ENCODE peak calls at places on chromosomes 7 and 10, in ten cellular contexts. Y is neural progenitor cell, Q is tibial nerve, S is upper lobe of right lung, T is heart right ventricle, E is pancreas, L is IMR-90, V is colonic mucosa, P is heart left ventricle, C is HepG2. F is an unnamed sample. For H3K9me3 and H3K4me1, the result is how much of the 10 kb centered on the place peaks cover.

GRCh38 chr7:139825666-139826290 is 3.3 kb upstream of the TBXAS1 start:
- DNase-seq in Q (no peak), C (no peak), T (no peak), P (no peak), Y (no peak), L (peak), V (no peak), S (no peak), E (no peak), F (no peak)

GRCh38 chr10:79059859-79060379 is 8.8 kb upstream of the ZMIZ1 start:
- DNase-seq in S (peak), E (peak), P (no peak), Y (no peak), C (peak), L (no peak), T (no peak), Q (no peak), V (peak), F (peak)

GRCh38 chr7:99665312-99665759 is 14.5 kb downstream of the CYP3A5 start:
- DNase-seq in P (no peak), Y (no peak), C (no peak), Q (no peak), S (no peak), E (no peak), T (no peak), L (no peak), V (no peak), F (no peak)

GRCh38 chr10:67127441-67127840 is 201.6 kb downstream of the LRRTM3 start:
- DNase-seq in P (no peak), L (no peak), E (no peak), V (no peak), Y (no peak), T (no peak), Q (no peak), C (no peak), S (no peak), F (no peak)

GRCh38 chr10:47156873-47157272 is 143.1 kb upstream of the GDF10 start:
- DNase-seq in T (no peak), L (no peak), E (no peak), P (no peak), S (no peak), Q (no peak), C (no peak), Y (no peak), V (no peak), F (no peak)

GRCh38 chr7:139811106-139811505 is 18.0 kb upstream of the TBXAS1 start:
- DNase-seq in P (no peak), Q (no peak), Y (no peak), L (peak), S (no peak), E (no peak), C (no peak), T (no peak), V (no peak), F (no peak)

GRCh38 chr10:101028446-101029244 is 2.3 kb downstream of the PDZD7 start:
- DNase-seq in C (no peak), Y (no peak), S (no peak), P (no peak), Q (no peak), T (no peak), E (no peak), V (no peak), L (no peak), F (no peak)

GRCh38 chr10:117000580-117000979 is 4.4 kb downstream of the SHTN1 start:
- DNase-seq in S (no peak), L (no peak), V (no peak), Q (no peak), P (no peak), E (no peak), T (no peak), Y (no peak), C (no peak), F (no peak)

GRCh38 chr10:73910401-73910763 is 550 bp upstream of the PLAU start:
- DNase-seq in P (no peak), L (peak), Y (peak), T (no peak), V (peak), E (no peak), C (peak), Q (no peak), S (no peak), F (no peak)

GRCh38 chr7:65554-65953 is 126.8 kb upstream of the FAM20C start:
- DNase-seq in Y (no peak), E (no peak), L (peak), C (no peak), V (no peak), T (no peak), Q (no peak), P (no peak), S (peak), F (no peak)

GRCh38 chr7:42292991-42293521 is 56.0 kb upstream of the GLI3 start:
- DNase-seq in S (peak), C (no peak), V (no peak), Y (no peak), Q (no peak), P (no peak), T (no peak), L (no peak), E (no peak), F (no peak)

GRCh38 chr7:24715661-24716479 is 41.4 kb downstream of the GSDME start:
- DNase-seq in E (no peak), Q (no peak), L (peak), P (no peak), C (peak), Y (peak), T (no peak), S (no peak), V (no peak), F (no peak)

GRCh38 chr7:20236043-20236442 is 18.9 kb upstream of the MACC1 start:
- DNase-seq in S (no peak), P (no peak), T (no peak), E (no peak), L (no peak), Y (no peak), Q (no peak), V (no peak), C (no peak), F (no peak)

GRCh38 chr7:141698247-141699015 is 3.5 kb downstream of the DENND11 start:
- DNase-seq in E (no peak), Y (no peak), Q (no peak), T (no peak), V (no peak), C (no peak), L (no peak), P (no peak), S (no peak), F (no peak)

GRCh38 chr10:114486938-114487814 is 82.9 kb upstream of the AFAP1L2 start:
- DNase-seq in L (peak), E (no peak), Y (no peak), V (no peak), Q (no peak), P (no peak), C (peak), S (no peak), T (no peak), F (no peak)

GRCh38 chr7:148794476-148794875 is 89.6 kb downstream of the EZH2 start:
- DNase-seq in P (no peak), S (no peak), L (no peak), C (no peak), T (no peak), V (no peak), E (no peak), Y (no peak), Q (no peak), F (no peak)

GRCh38 chr10:122248356-122249302 is 22.5 kb upstream of the BTBD16 start:
- DNase-seq in E (no peak), Q (no peak), L (no peak), S (no peak), V (no peak), Y (no peak), T (no peak), P (no peak), C (no peak), F (no peak)

GRCh38 chr7:43586251-43586900 is 3.5 kb downstream of the STK17A start:
- DNase-seq in V (no peak), Y (no peak), P (no peak), L (peak), C (peak), S (no peak), T (no peak), E (no peak), Q (no peak), F (no peak)

GRCh38 chr10:70750156-70750703 is 34.9 kb downstream of the TBATA start:
- DNase-seq in T (no peak), C (no peak), V (no peak), E (no peak), S (peak), Q (no peak), P (no peak), Y (no peak), L (no peak), F (peak)

GRCh38 chr7:37920619-37921339 is at the start of gene EPDR1:
- DNase-seq in L (no peak), S (peak), E (peak), Y (peak), C (peak), T (peak), Q (peak), V (peak), P (peak), F (peak)

GRCh38 chr10:132110091-132110490 is 44.3 kb downstream of the JAKMIP3 start:
- DNase-seq in P (no peak), Y (no peak), Q (no peak), V (peak), C (no peak), E (no peak), S (no peak), T (no peak), L (no peak), F (peak)

GRCh38 chr7:131383417-131383816 is 55.7 kb downstream of the MKLN1 start:
- DNase-seq in C (no peak), Q (no peak), P (no peak), L (peak), T (no peak), S (no peak), E (no peak), Y (no peak), V (no peak), F (no peak)

GRCh38 chr10:34397324-34397723 is 417.8 kb downstream of the PARD3 start:
- DNase-seq in Y (no peak), T (no peak), C (no peak), L (peak), Q (no peak), E (no peak), P (no peak), V (no peak), S (no peak), F (no peak)

GRCh38 chr7:116697761-116698160 is 25.8 kb downstream of the MET start:
- DNase-seq in Y (no peak), P (no peak), E (no peak), C (no peak), V (no peak), L (no peak), T (no peak), S (no peak), Q (no peak), F (no peak)

GRCh38 chr10:122699796-122700466 is at the start of gene C10orf120:
- DNase-seq in C (no peak), P (no peak), T (no peak), V (no peak), S (no peak), L (no peak), E (no peak), Q (no peak), Y (no peak), F (no peak)

GRCh38 chr7:90181485-90181884 is 27.2 kb downstream of the STEAP1 start:
- DNase-seq in S (no peak), E (no peak), L (no peak), Y (no peak), P (no peak), T (no peak), V (no peak), C (no peak), Q (no peak), F (no peak)

GRCh38 chr10:24306507-24306875 is 97.6 kb downstream of the KIAA1217 start:
- DNase-seq in S (no peak), L (no peak), T (no peak), Q (no peak), Y (peak), P (no peak), C (no peak), E (no peak), V (no peak), F (no peak)

GRCh38 chr7:5070206-5070605 is 24.5 kb downstream of the RBAK start:
- DNase-seq in C (no peak), Y (no peak), E (no peak), Q (no peak), L (no peak), S (no peak), P (no peak), V (no peak), T (no peak), F (no peak)

GRCh38 chr7:5065107-5065407 is 19.4 kb downstream of the RBAK start:
- DNase-seq in L (no peak), Y (no peak), T (no peak), Q (no peak), S (no peak), C (no peak), V (no peak), P (no peak), E (no peak), F (no peak)

GRCh38 chr7:5063698-5064097 is 18.0 kb downstream of the RBAK start:
- DNase-seq in T (no peak), P (no peak), E (no peak), V (no peak), S (no peak), Q (no peak), C (no peak), L (no peak), Y (no peak), F (no peak)

DNA sequence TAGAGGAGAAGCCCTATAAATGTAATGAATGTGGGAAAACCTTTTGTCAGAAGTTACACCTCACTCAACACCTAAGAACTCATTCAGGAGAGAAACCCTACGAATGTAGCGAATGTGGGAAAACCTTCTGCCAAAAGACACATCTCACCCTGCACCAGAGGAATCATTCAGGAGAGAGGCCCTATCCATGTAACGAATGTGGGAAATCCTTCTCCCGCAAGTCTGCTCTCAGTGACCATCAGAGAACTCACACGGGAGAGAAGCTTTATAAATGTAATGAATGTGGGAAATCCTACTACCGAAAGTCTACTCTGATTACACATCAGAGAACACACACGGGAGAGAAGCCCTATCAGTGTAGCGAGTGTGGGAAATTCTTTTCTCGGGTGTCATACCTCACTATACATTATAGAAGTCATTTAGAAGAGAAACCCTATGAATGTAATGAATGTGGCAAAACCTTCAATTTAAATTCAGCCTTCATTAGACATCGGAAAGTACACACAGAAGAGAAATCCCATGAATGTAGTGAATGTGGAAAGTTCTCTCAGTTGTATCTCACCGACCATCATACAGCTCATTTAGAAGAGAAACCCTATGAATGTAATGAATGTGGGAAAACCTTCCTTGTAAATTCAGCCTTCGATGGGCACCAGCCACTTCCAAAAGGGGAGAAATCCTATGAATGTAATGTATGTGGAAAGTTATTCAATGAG is 18.9 kb downstream of the RBAK start:
- DNase-seq in C (no peak), L (no peak), T (no peak), Q (no peak), P (no peak), S (no peak), Y (no peak), V (no peak), E (no peak), F (no peak)
- H3K9me3 ChIP-seq in C (under half), L (half or more), T (half or more), Q (under half), P (half or more), S (half or more), Y (half or more), V (under half), E (under half), F (half or more)

DNA sequence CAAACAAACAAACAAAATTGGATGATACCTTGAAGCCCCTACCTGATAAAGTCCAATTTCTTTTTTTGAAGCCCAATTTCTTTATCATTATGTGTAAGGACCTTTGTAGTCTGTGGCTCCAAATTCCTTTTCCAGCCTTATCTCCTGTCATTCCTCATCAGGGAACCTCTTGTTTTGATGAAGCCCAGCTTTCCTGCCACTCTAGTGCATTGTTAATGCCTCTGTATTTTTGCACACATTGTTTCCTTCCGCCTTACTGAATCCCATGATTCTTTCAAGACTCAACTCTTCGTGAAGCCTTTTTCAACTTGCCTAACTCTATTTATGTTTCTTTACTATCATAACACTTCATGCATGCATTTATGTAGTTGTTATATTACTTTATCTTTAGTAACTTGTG is 3.3 kb downstream of the FBH1 start:
- DNase-seq in T (no peak), E (no peak), P (no peak), L (no peak), Y (no peak), V (no peak), S (no peak), C (no peak), Q (no peak), F (no peak)
- H3K27ac ChIP-seq in T (no peak), E (no peak), P (peak), L (no peak), Y (no peak), V (no peak), S (no peak), C (no peak), Q (no peak), F (no peak)

DNA sequence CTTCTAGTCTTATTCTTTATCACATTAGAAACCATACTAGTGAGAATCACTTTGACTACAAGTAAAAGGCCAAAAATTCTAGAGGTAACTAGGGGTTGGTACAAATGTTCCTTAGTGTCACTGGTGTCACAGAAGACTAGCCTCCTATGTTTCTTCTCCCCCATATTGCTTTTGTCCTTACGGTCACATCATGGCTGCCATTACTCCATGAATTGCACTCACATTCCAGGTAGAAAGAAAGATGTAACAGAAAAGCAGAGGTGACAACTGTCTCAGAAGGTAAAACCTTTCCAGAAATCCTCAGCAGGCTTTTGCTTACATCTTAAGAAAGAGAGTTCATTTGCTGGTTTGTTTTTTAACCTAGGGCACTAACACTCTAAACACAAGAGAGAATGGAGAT is 42.9 kb downstream of the USP6NL start:
- DNase-seq in S (no peak), C (no peak), V (no peak), T (no peak), L (no peak), P (no peak), Q (no peak), Y (no peak), E (no peak), F (no peak)
- H3K4me1 ChIP-seq in S (under half), C (under half), V (under half), T (under half), L (under half), P (under half), Q (under half), Y (under half), E (under half), F (under half)

GRCh38 chr7:63071396-63071795 is 927.3 kb upstream of the ZNF722 start:
- DNase-seq in Q (no peak), T (no peak), Y (no peak), V (no peak), C (no peak), E (no peak), L (no peak), P (no peak), S (no peak), F (no peak)
- H3K9me3 ChIP-seq in Q (under half), T (half or more), Y (under half), V (under half), C (half or more), E (under half), L (under half), P (under half), S (under half), F (under half)